ENCODE peak calls at places on chromosomes 12 and 14, in seven cellular contexts. S is breast epithelium, D is A549, F is right lobe of liver, V is IMR-90, U is uterus, E is HCT116. Y is an unnamed sample.

GRCh38 chr14:90087433-90087832 is 25.6 kb downstream of the KCNK13 start:
- DNase-seq in D (no peak), E (no peak), U (peak; percentile 12), F (peak; percentile 42), V (peak; percentile 58), S (no peak), Y (peak; percentile 45)

GRCh38 chr12:108712164-108712924 is 19.0 kb downstream of the CORO1C start:
- DNase-seq in D (no peak), E (no peak), S (no peak), F (no peak), V (no peak), U (no peak), Y (no peak)

GRCh38 chr12:124172646-124173045 is 122.2 kb upstream of the RFLNA start:
- DNase-seq in D (no peak), F (no peak), V (no peak), E (no peak), S (no peak), U (no peak), Y (no peak)

GRCh38 chr14:77024171-77024627 is 4.3 kb downstream of the IRF2BPL start:
- DNase-seq in U (peak; percentile 49), E (no peak), F (peak; percentile 43), S (no peak), D (no peak), V (peak; percentile 43), Y (peak; percentile 53)

GRCh38 chr12:68665016-68665569 is 21.7 kb upstream of the NUP107 start:
- DNase-seq in D (no peak), V (no peak), S (no peak), F (no peak), E (no peak), U (no peak), Y (no peak)

GRCh38 chr14:31479026-31479425 is 8.8 kb downstream of the GPR33 start:
- DNase-seq in S (no peak), D (no peak), U (no peak), V (no peak), F (no peak), E (no peak), Y (no peak)

GRCh38 chr12:95258146-95258545 is 40.5 kb downstream of the VEZT start:
- DNase-seq in E (no peak), D (no peak), V (peak; percentile 55), F (no peak), U (no peak), S (no peak), Y (no peak)

GRCh38 chr12:47844264-47845020 is 24.7 kb upstream of the HDAC7 start:
- DNase-seq in D (no peak), U (no peak), V (no peak), E (no peak), S (no peak), F (no peak), Y (peak; percentile 49)

GRCh38 chr12:12872934-12873275 is 18.5 kb upstream of the GPRC5A start:
- DNase-seq in F (no peak), V (peak; percentile 83), U (no peak), S (no peak), E (peak; percentile 84), D (no peak), Y (no peak)

GRCh38 chr14:77120771-77121743 is 20.5 kb downstream of the ZDHHC22 start:
- DNase-seq in F (no peak), S (no peak), E (no peak), V (no peak), D (no peak), U (no peak), Y (peak; percentile 53)

GRCh38 chr14:102018251-102018650 is 53.9 kb downstream of the DYNC1H1 start:
- DNase-seq in E (no peak), F (no peak), V (no peak), S (no peak), D (no peak), U (no peak), Y (no peak)

GRCh38 chr14:76929927-76930326 is 98.6 kb downstream of the IRF2BPL start:
- DNase-seq in D (no peak), V (no peak), S (no peak), F (no peak), U (no peak), E (no peak), Y (peak; percentile 68)

GRCh38 chr14:104335611-104336010 is 197.2 kb downstream of the KIF26A start:
- DNase-seq in F (no peak), U (no peak), E (no peak), S (peak; percentile 37), V (no peak), D (no peak), Y (peak; percentile 5)

GRCh38 chr12:100197486-100197885 is 3.1 kb upstream of the ACTR6 start:
- DNase-seq in D (no peak), S (no peak), V (no peak), U (no peak), F (no peak), E (no peak), Y (no peak)

GRCh38 chr14:105093426-105094192 is 28.4 kb upstream of the GPR132 start:
- DNase-seq in F (peak; percentile 85), S (peak; percentile 68), D (peak; percentile 85), U (peak; percentile 76), V (peak; percentile 72), E (peak; percentile 77), Y (peak; percentile 67)

GRCh38 chr12:128820723-128821432 is 2.9 kb downstream of the SLC15A4 start:
- DNase-seq in F (peak; percentile 42), E (no peak), U (no peak), V (no peak), D (no peak), S (no peak), Y (no peak)

GRCh38 chr12:128818065-128819022 is 5.4 kb downstream of the SLC15A4 start:
- DNase-seq in E (no peak), S (no peak), F (no peak), D (no peak), U (no peak), V (peak; percentile 43), Y (no peak)

GRCh38 chr12:128817115-128818015 is 6.4 kb downstream of the SLC15A4 start:
- DNase-seq in E (no peak), V (peak; percentile 55), D (no peak), F (peak; percentile 88), U (peak; percentile 45), S (no peak), Y (peak; percentile 71)

GRCh38 chr12:128820253-128820652 is 3.5 kb downstream of the SLC15A4 start:
- DNase-seq in S (no peak), D (no peak), V (no peak), U (no peak), F (no peak), E (no peak), Y (no peak)

GRCh38 chr12:128819293-128820144 is 4.2 kb downstream of the SLC15A4 start:
- DNase-seq in D (no peak), F (no peak), U (no peak), S (no peak), E (no peak), V (no peak), Y (no peak)
- TF ChIP-seq POLR2A in D (no peak), F (no peak), U (no peak), S (no peak), E (no peak), V (no peak), Y (no peak)

GRCh38 chr14:100370003-100370402 is 46.9 kb downstream of the SLC25A47 start:
- DNase-seq in D (no peak), E (no peak), F (no peak), U (no peak), V (no peak), S (no peak), Y (no peak)

GRCh38 chr14:100374270-100374669 is 51.1 kb downstream of the SLC25A47 start:
- DNase-seq in V (no peak), S (no peak), F (no peak), D (no peak), E (no peak), U (no peak), Y (no peak)

GRCh38 chr14:100371773-100372172 is 48.6 kb downstream of the SLC25A47 start:
- DNase-seq in D (no peak), F (no peak), V (no peak), U (no peak), E (no peak), S (no peak), Y (no peak)

GRCh38 chr14:100374891-100375272 is 51.7 kb downstream of the SLC25A47 start:
- DNase-seq in S (no peak), D (no peak), F (no peak), U (no peak), E (no peak), V (peak; percentile 20), Y (no peak)

DNA sequence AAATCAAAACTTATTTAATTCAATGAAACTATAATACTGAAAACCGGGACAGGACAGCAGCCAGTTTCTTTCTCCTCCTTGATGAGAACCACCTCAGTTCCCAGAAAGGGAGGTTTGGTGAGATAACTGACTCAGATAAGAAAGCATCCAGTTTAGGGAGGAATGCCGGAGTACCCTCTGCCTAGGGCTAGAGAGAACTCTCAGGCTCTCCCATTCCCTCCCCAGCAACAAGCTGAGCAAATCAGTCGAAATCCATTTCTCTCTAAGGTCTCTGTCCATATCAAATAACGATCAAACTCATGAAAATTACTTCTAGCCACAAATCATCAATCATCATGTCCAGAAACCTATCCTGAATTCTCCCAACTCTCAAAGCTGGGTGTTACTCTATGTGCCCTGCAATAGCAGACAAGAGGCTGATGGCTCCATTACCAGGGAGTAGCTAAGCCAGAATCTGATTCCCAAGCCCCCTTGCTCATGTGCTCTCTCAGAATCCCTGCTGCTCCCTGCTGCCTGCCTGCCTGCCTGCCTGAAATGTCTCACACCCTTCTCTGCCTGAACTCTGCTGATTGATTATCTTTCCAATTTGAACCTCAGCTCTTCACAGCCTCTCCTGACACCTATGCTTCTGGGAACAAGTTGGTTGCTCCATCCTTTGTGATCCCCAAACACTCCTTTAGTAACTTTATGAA is 49.4 kb downstream of the SLC25A47 start:
- DNase-seq in V (no peak), E (no peak), D (no peak), S (no peak), U (no peak), F (no peak), Y (no peak)
- TF ChIP-seq POLR2A in V (no peak), E (no peak), D (no peak), S (no peak), U (no peak), F (no peak), Y (no peak)

GRCh38 chr12:31324116-31324844 is 1.7 kb downstream of the SINHCAF start:
- DNase-seq in V (peak; percentile 73), F (peak; percentile 85), U (peak; percentile 79), S (peak; percentile 69), D (peak; percentile 72), E (peak; percentile 63), Y (peak; percentile 76)

GRCh38 chr12:31321565-31322228 is 4.3 kb downstream of the SINHCAF start:
- DNase-seq in V (peak; percentile 62), U (no peak), E (no peak), D (no peak), S (no peak), F (no peak), Y (no peak)

GRCh38 chr12:31322651-31323248 is 3.2 kb downstream of the SINHCAF start:
- DNase-seq in V (peak; percentile 59), S (no peak), U (peak; percentile 33), F (no peak), E (no peak), D (peak; percentile 24), Y (peak; percentile 70)

GRCh38 chr12:31324845-31325523 is 966 bp downstream of the SINHCAF start:
- DNase-seq in V (peak; percentile 49), U (peak; percentile 65), E (no peak), F (peak; percentile 72), S (peak; percentile 63), D (peak; percentile 25), Y (peak; percentile 89)

GRCh38 chr12:31323466-31324115 is 2.4 kb downstream of the SINHCAF start:
- DNase-seq in V (no peak), F (peak; percentile 56), E (no peak), U (peak; percentile 49), D (peak; percentile 30), S (peak; percentile 61), Y (peak; percentile 66)
- TF ChIP-seq POLR2A in V (no peak), F (no peak), E (no peak), U (no peak), D (no peak), S (peak; percentile 11), Y (no peak)

GRCh38 chr14:65170768-65171251 is 68.5 kb upstream of the MAX start:
- DNase-seq in D (peak; percentile 43), E (no peak), V (peak; percentile 81), U (no peak), F (no peak), S (no peak), Y (peak; percentile 51)
- TF ChIP-seq POLR2A in D (no peak), E (no peak), V (no peak), U (no peak), F (no peak), S (no peak), Y (no peak)